ENCODE peak calls at places on chromosomes 3 and 15, in nine cellular contexts. M, O, R, U, V, I, H, P and Y are unnamed samples.

GRCh38 chr3:54625805-54626787 is 301.8 kb downstream of the LRTM1 start:
- DNase-seq in M (no peak), O (no peak), R (no peak), U (no peak), V (no peak), I (no peak), H (no peak), P (no peak), Y (no peak)

GRCh38 chr15:34708422-34708821 is 46.4 kb downstream of the GJD2 start:
- DNase-seq in M (peak), O (peak), R (peak), U (peak), V (peak), I (peak), H (peak), P (peak), Y (peak)

GRCh38 chr15:70486451-70487379 is 276.6 kb downstream of the UACA start:
- DNase-seq in M (peak), O (no peak), R (no peak), U (no peak), V (no peak), I (peak), H (no peak), P (no peak), Y (no peak)

GRCh38 chr15:90105521-90105920 is 3.3 kb upstream of the IDH2 start:
- DNase-seq in M (no peak), O (no peak), R (no peak), U (no peak), V (no peak), I (no peak), H (no peak), P (no peak), Y (no peak)

GRCh38 chr3:105661461-105661860 is 207.4 kb downstream of the CBLB start:
- DNase-seq in M (no peak), O (no peak), R (no peak), U (no peak), V (no peak), I (no peak), H (no peak), P (no peak), Y (no peak)

GRCh38 chr15:29429584-29429983 is 160.0 kb upstream of the NSMCE3 start:
- DNase-seq in M (no peak), O (no peak), R (no peak), U (no peak), V (no peak), I (no peak), H (no peak), P (no peak), Y (no peak)

GRCh38 chr3:8278448-8278847 is 223.2 kb upstream of the LMCD1 start:
- DNase-seq in M (no peak), O (no peak), R (no peak), U (no peak), V (peak), I (peak), H (no peak), P (no peak), Y (peak)

GRCh38 chr15:65132841-65133549 is 613 bp downstream of the PDCD7 start:
- DNase-seq in M (peak), O (peak), R (peak), U (peak), V (peak), I (peak), H (peak), P (peak), Y (no peak)

GRCh38 chr15:67276666-67277065 is 22.1 kb downstream of the IQCH start:
- DNase-seq in M (no peak), O (no peak), R (no peak), U (no peak), V (no peak), I (no peak), H (no peak), P (no peak), Y (no peak)
- TF ChIP-seq EZH2phosphoT487 in M (no peak), O (no peak), R (no peak), U (no peak), V (no peak), I (no peak), H (no peak), P (no peak), Y (no peak)

GRCh38 chr3:170470063-170471006 is 51.7 kb downstream of the CLDN11 start:
- DNase-seq in M (peak), O (no peak), R (no peak), U (no peak), V (no peak), I (no peak), H (no peak), P (no peak), Y (no peak)
- TF ChIP-seq EZH2phosphoT487 in M (no peak), O (no peak), R (no peak), U (no peak), V (no peak), I (no peak), H (no peak), P (no peak), Y (no peak)

DNA sequence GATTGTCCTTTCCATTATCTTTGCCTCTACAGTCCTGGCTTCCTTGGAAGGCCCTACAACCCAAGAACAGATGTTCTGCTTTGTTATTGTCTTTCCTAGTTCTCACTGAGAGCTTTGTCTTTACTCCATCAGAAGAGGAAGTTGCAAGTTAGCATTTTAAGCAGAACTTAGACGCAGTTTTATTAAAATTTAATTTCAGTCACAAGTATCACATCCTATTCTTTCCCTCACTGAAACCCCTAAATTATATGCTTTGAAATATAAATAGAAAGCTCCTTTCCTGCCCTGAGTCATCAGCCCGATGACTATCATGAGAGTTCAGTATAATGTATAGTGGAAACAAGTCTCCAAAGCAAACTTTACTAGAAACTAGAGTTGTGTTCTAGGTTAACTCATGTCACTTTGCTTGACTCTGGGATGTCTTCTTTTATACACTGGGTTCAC is 291.2 kb upstream of the RBMS3 start:
- DNase-seq in M (peak), O (peak), R (no peak), U (no peak), V (no peak), I (peak), H (no peak), P (no peak), Y (no peak)
- TF ChIP-seq EZH2phosphoT487 in M (no peak), O (no peak), R (no peak), U (no peak), V (no peak), I (no peak), H (no peak), P (no peak), Y (no peak)

DNA sequence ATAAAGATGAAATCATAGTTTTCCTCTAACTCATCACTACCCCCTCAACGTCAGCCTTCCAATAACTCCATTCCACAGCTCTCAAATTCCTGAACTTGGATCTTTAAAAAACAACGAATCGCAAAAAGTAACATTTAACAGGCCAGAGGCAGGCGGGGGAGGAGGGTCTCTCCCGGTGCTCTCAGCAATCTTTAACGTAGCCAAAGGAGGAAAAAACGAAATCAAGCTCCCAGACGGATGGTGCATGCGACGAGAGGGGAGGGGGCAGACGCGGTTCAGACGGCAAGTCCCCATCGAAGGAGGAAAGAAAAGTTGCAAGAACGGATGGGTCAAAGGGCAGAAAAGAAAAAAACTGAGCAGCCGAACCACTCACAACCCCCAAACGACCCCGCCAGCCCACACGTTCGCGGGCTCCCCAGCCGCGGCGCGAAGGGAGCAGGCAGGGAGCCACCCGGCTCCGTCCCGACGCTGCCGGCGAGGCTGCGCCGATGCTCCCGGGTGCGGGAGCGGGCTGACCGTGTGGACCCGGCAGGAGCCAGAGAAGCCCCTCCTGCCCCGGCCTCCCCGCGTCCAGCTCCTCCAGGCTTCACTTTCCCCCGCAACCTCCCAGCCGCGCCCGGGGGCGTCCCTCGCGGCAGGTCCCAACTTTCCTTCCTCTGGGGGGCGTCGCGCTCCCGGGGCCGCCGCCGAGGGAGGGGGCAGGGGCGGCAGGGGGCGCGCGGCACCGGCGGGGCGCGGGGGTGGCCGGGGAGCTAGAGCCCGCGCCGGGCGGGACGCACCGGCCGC is 661 bp downstream of the PEAK1 start:
- DNase-seq in M (peak), O (peak), R (no peak), U (peak), V (peak), I (peak), H (peak), P (peak), Y (no peak)
- TF ChIP-seq EZH2phosphoT487 in M (no peak), O (no peak), R (no peak), U (no peak), V (no peak), I (no peak), H (no peak), P (no peak), Y (no peak)

DNA sequence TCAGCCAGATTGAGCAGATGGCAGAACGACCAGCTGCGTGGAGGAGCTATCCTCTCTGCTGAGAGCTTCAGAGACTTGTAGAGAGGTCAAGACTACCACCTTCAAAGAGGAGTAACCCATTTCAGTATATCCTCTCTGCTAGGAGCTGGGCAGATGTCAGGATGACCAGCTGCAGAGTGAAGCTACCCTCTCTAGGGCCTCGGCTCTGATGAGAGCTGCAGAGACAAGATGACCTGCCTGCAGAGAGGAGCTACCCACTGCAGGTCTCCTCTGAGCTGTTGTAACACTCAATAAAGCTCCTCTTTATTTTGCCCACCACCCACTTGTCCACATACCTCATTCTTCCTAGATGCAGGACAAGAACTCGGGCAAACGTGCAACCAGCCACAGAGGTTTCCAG is 1522.7 kb downstream of the OTOL1 start:
- DNase-seq in M (no peak), O (no peak), R (no peak), U (no peak), V (no peak), I (no peak), H (no peak), P (no peak), Y (no peak)
- TF ChIP-seq EZH2phosphoT487 in M (no peak), O (no peak), R (no peak), U (no peak), V (no peak), I (no peak), H (no peak), P (no peak), Y (no peak)

GRCh38 chr3:126540342-126540849 is 16.4 kb downstream of the CHST13 start:
- DNase-seq in M (peak), O (no peak), R (no peak), U (peak), V (no peak), I (peak), H (peak), P (no peak), Y (peak)

GRCh38 chr3:126538316-126538715 is 14.4 kb downstream of the CHST13 start:
- DNase-seq in M (no peak), O (no peak), R (no peak), U (no peak), V (no peak), I (no peak), H (no peak), P (no peak), Y (no peak)

GRCh38 chr3:126538966-126539365 is 15.0 kb downstream of the CHST13 start:
- DNase-seq in M (no peak), O (no peak), R (no peak), U (no peak), V (no peak), I (no peak), H (no peak), P (no peak), Y (no peak)

GRCh38 chr3:126540946-126541627 is 17.1 kb downstream of the CHST13 start:
- DNase-seq in M (no peak), O (no peak), R (no peak), U (no peak), V (no peak), I (no peak), H (peak), P (no peak), Y (no peak)

DNA sequence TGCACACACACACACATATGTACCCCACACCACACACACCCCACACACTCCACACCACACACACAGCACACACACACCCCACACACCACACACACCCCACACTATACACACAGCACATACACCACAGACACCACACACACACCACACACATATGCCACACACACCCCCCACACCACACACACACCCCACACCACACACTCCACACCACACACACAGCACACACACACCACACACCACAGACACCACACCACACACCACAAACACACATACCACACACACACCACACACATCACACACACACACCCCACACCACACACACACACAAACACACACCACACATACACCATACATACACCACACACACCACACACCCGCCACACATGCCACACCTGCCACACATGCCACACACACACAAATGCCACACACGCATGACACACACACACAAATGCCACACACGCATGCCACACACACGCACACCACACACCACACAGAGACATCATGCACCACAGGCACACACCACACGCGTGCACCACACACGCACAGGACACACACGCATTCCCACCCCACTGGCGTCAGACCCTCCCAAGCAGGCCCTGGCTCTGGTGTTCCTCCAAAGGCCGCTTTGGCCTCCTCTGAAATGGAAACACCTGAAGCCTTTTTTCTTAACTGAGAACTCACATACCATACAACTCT is 15.7 kb downstream of the CHST13 start:
- DNase-seq in M (no peak), O (no peak), R (no peak), U (no peak), V (no peak), I (no peak), H (no peak), P (no peak), Y (no peak)
- TF ChIP-seq EZH2phosphoT487 in M (no peak), O (no peak), R (no peak), U (no peak), V (no peak), I (no peak), H (no peak), P (no peak), Y (no peak)

GRCh38 chr15:82963356-82964341 is 11.1 kb upstream of the HOMER2 start:
- DNase-seq in M (peak), O (no peak), R (no peak), U (no peak), V (peak), I (no peak), H (no peak), P (no peak), Y (no peak)
- TF ChIP-seq EZH2phosphoT487 in M (no peak), O (no peak), R (no peak), U (no peak), V (no peak), I (no peak), H (no peak), P (no peak), Y (no peak)